ENCODE peak calls at places on chromosomes 7 and 10, in nine cellular contexts. G is AG10803, V is body of pancreas, C is GM12865, Z is GM13976, T is stomach, A is tibial nerve, X is colonic mucosa, Y is breast epithelium. N is an unnamed sample.
A peak's percentile ranks its signal among the peaks of the same experiment; 100 is the strongest.

GRCh38 chr10:95467162-95467599 is 94.0 kb downstream of the SORBS1 start:
- DNase-seq in G (peak; percentile 15), Z (no peak), V (peak; percentile 58), X (peak; percentile 64), A (no peak), Y (peak; percentile 81), T (peak; percentile 63), C (no peak), N (peak; percentile 90)

GRCh38 chr10:65194131-65194530 is 1672.9 kb downstream of the REEP3 start:
- DNase-seq in A (no peak), C (no peak), G (peak; percentile 19), V (no peak), Z (no peak), Y (no peak), X (no peak), T (no peak), N (no peak)

GRCh38 chr10:109978481-109978880 is 29.3 kb upstream of the ADD3 start:
- DNase-seq in Y (no peak), C (peak; percentile 59), T (peak; percentile 45), G (peak; percentile 62), X (peak; percentile 79), Z (peak; percentile 46), A (peak; percentile 57), V (peak; percentile 39), N (no peak)

GRCh38 chr10:103854265-103854686 is 1.1 kb downstream of the SH3PXD2A start:
- DNase-seq in Y (no peak), V (no peak), G (peak; percentile 26), T (no peak), C (no peak), X (no peak), Z (no peak), A (no peak), N (no peak)

GRCh38 chr7:5143935-5144903 is 45.8 kb upstream of the WIPI2 start:
- DNase-seq in C (peak; percentile 89), T (peak; percentile 26), A (no peak), V (peak; percentile 12), X (no peak), Z (peak; percentile 88), Y (no peak), G (no peak), N (peak; percentile 56)

GRCh38 chr7:8058852-8059251 is 90.3 kb downstream of the GLCCI1 start:
- DNase-seq in T (no peak), A (no peak), Z (no peak), G (no peak), X (no peak), Y (no peak), V (no peak), C (no peak), N (no peak)

GRCh38 chr10:121282797-121283515 is 315.3 kb downstream of the FGFR2 start:
- DNase-seq in G (no peak), V (no peak), A (no peak), Y (no peak), C (no peak), T (no peak), Z (no peak), X (peak; percentile 58), N (no peak)

GRCh38 chr10:112446055-112446854 is 459 bp downstream of the ZDHHC6 start:
- DNase-seq in V (no peak), T (no peak), A (no peak), Y (no peak), X (peak; percentile 33), Z (no peak), C (peak; percentile 15), G (peak; percentile 5), N (no peak)

GRCh38 chr7:7581531-7582179 is 15.0 kb downstream of the MIOS start:
- DNase-seq in C (no peak), Z (no peak), A (no peak), X (no peak), T (no peak), V (no peak), Y (no peak), G (no peak), N (no peak)

DNA sequence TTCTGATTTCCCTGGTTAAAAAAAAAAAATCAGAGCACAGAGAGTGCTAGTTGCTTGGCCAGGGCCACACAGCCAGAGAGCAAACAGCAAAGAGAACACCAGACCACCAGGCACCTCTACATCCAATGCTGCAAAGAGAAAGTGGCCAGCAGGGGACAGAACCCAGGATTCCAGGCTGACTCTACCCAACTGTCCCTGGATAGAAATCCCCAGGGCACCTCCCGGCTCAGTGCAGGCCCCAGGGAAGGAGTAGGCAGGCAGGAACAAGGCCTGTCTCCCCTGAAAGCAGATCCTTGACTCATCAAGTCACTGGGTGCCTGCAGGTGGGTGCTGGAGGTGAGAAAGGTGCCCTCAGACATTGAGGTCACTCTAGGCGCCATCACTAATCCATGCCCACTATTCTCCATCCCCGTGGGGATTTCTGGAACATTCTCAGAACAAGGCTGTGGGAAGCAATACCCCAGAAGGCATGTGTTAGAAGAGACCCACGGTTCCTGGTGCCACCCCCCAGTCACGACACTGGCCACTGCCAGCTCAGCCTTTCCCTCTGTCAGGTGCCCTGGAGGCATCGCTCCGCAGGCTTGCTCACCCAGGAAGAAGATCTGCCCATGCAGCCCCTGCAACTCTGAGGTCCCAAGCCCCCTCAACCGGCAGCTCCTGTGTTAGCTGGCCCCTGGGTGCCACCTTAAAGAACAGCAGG is 154.8 kb downstream of the GRID1 start:
- DNase-seq in T (no peak), A (no peak), Y (no peak), G (no peak), X (no peak), Z (no peak), C (no peak), V (no peak), N (no peak)
- TF ChIP-seq CTCF in T (no peak), A (no peak), Y (no peak), G (no peak), X (no peak), Z (no peak), C (no peak), V (no peak), N (no peak)

DNA sequence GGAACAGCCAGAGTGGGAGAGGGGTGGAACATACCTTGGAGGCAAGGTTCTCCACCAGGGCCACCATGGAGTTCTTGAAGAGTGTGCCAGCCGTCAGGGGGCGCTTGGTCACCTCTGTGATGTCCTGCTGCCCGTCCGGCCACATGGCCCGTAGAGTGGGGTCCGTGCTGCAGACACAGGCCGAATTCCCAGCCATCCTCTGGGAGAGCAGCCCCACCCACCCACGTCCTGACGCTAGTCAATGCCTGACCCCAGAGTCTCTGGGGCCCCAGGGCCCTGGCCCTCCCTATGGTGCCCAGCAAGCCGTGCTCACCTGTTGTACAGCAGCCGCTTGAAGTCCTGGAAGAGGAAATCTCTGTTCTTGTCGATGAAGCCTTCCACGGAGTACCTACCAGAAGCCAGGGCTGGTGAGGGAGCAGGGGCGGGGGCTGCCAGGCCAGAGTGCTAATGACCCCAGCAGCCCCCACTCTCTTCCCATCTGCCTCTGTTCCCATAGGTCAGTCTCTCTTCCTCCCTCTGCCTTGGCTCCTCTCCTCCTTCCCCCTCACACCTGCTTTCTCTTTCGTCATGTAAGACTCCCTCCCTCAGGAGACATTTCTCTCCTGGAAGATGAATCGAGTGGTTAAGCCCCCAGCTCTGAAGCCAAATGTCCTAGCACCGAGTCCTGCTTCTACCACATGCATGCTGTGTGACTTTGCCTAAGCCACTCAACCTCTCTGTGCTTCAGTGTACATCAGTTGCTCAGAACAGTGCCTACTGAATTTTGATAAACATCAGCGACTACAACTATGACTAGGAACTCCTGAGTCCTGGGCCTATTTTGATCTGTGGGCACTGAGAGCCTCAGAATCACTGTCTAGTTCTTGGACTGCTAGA is 11.0 kb downstream of the MYO1G start:
- DNase-seq in Z (no peak), T (no peak), G (no peak), Y (no peak), A (no peak), C (no peak), X (no peak), V (peak; percentile 51), N (peak; percentile 50)
- TF ChIP-seq CTCF in Z (no peak), T (peak; percentile 4), G (peak; percentile 28), Y (no peak), A (no peak), C (no peak), X (no peak), V (peak; percentile 37), N (no peak)

DNA sequence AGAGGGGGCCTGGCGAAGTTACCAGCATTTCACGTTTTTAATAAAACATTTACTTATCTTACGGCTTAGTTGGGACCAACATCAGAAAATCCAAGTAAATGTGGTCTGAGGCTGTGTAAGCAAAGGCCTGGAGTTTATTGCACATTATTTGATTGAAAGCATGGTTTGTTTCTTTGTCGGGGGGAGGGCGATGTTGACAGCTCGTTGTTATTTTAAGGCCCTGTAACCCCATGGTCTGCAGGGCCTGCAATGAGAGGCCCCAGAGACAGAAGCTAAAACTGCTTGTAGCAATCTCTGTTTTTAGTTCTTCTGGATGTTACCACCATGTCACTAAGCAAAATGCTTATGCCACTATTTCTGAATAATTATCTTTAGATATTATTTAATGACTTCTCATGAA is 88.9 kb downstream of the MYOF start:
- DNase-seq in Y (no peak), G (no peak), V (no peak), A (no peak), T (no peak), Z (no peak), X (no peak), C (no peak), N (no peak)
- TF ChIP-seq CTCF in Y (no peak), G (no peak), V (no peak), A (no peak), T (no peak), Z (no peak), X (no peak), C (no peak), N (no peak)

GRCh38 chr10:68759223-68759863 is 38.3 kb downstream of the CCAR1 start:
- DNase-seq in V (no peak), X (no peak), A (no peak), T (no peak), G (no peak), Z (no peak), Y (no peak), C (no peak), N (no peak)
- TF ChIP-seq CTCF in V (no peak), X (no peak), A (no peak), T (no peak), G (no peak), Z (no peak), Y (no peak), C (no peak), N (no peak)

DNA sequence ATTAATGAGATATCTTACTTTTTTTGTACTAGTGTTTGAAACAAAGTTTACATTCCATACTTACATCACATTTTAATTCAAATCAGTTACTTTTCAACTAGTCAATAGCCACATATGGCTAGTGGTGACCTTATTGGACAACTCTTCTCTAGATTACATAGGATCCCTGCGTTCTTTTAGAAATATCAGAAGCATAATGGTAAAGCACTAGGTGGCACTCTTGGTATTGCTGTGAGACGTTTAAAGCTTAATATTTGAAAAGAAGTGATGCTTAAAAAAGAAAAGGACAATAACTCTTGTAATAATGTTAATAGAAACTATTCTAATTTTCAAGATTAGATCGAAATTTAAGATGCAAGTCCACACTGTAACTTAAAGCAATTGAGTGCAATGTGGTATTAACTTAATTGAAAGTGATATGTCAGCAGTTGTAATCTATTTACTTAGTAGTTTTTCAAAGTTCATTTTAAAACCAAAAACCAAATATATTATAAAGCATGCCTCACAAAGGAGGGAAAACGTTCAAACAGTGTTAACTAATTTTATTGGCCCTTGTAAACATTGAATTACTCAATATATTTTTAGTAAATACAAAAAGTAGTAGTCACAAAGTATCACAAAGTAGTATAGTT is 339.1 kb downstream of the ATRNL1 start:
- DNase-seq in C (peak; percentile 7), X (no peak), G (peak; percentile 0), A (no peak), Y (no peak), Z (no peak), V (no peak), T (no peak), N (no peak)
- TF ChIP-seq CTCF in C (peak; percentile 18), X (no peak), G (no peak), A (no peak), Y (no peak), Z (no peak), V (no peak), T (no peak), N (no peak)

N was measured in suprapubic skin.